ENCODE peak calls at places on chromosome 11, in seven cellular contexts. Q, R, C, V, F, Z and M are unnamed samples.

GRCh38 chr11:121567988-121568387 is 115.2 kb upstream of the SORL1-AS1 start:
- DNase-seq in Q (no peak), R (no peak), C (no peak), V (no peak), F (no peak), Z (no peak), M (no peak)

GRCh38 chr11:70644343-70645060 is 246.2 kb downstream of the CTTN start:
- DNase-seq in Q (no peak), R (no peak), C (no peak), V (no peak), F (no peak), Z (peak; percentile 61), M (no peak)

GRCh38 chr11:45737056-45737455 is 67.9 kb upstream of the SLC35C1 start:
- DNase-seq in Q (no peak), R (no peak), C (no peak), V (no peak), F (no peak), Z (no peak), M (no peak)

GRCh38 chr11:72229336-72229924 is 4.9 kb downstream of the INPPL1 start:
- DNase-seq in Q (no peak), R (peak; percentile 45), C (no peak), V (peak; percentile 64), F (no peak), Z (no peak), M (no peak)

GRCh38 chr11:92978226-92979111 is 9.0 kb downstream of the MTNR1B start:
- DNase-seq in Q (no peak), R (no peak), C (no peak), V (no peak), F (no peak), Z (no peak), M (no peak)

GRCh38 chr11:112734207-112734606 is 227.0 kb upstream of the NCAM1 start:
- DNase-seq in Q (no peak), R (no peak), C (no peak), V (peak; percentile 16), F (no peak), Z (no peak), M (no peak)

GRCh38 chr11:117226388-117227385 is 5.2 kb downstream of the PCSK7 start:
- DNase-seq in Q (no peak), R (peak; percentile 57), C (peak; percentile 85), V (peak; percentile 76), F (peak; percentile 30), Z (no peak), M (no peak)

GRCh38 chr11:39374963-39375698 is 2084.3 kb downstream of the LRRC4C start:
- DNase-seq in Q (no peak), R (no peak), C (peak; percentile 22), V (no peak), F (no peak), Z (no peak), M (no peak)

GRCh38 chr11:61543606-61544306 is 35.2 kb downstream of the LRRC10B start:
- DNase-seq in Q (no peak), R (no peak), C (no peak), V (no peak), F (no peak), Z (peak; percentile 39), M (no peak)

GRCh38 chr11:94305146-94305545 is 766 bp downstream of the IZUMO1R start:
- DNase-seq in Q (no peak), R (no peak), C (no peak), V (no peak), F (no peak), Z (no peak), M (no peak)

GRCh38 chr11:96827164-96827563 is 437.4 kb downstream of the JRKL start:
- DNase-seq in Q (no peak), R (no peak), C (no peak), V (no peak), F (no peak), Z (no peak), M (no peak)

DNA sequence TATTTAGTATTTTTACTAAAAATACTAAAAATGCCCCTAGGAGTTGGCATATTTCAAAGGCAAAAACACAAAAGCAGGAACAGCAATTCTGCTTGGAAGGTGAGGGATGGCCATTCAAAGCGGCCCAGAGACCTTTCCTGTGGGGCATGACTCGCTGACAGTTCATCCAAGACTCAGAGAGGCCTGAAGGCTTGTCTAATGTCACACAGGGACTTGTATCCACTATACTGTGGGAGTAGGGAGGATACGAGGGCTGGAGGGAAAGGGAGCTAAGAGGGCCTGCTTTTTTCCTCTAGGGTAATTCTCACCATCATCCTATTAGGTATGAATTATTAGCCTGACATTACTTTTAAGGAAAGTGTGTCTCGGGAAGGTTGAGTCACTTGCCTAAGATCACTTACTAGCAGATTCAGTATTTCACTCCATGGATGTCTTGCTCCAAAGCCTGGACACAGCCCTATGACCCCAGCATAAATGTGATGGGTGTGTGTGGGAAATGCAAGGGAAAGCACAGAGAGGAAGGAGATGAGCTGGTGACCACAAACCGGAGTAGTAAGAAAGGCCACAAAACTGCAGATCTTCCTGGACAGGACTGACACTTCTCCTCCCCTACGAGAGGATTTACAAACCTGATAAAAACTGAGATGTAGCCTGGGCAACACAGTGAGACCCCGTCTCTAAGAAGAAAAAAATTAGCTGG is 16.7 kb upstream of the UCP3 start:
- DNase-seq in Q (no peak), R (no peak), C (no peak), V (no peak), F (no peak), Z (no peak), M (no peak)
- H3K27ac ChIP-seq in Q (no peak overlapping the region), R (no peak overlapping the region), C (no peak overlapping the region), V (peak overlapping the region; percentile 8), F (no peak overlapping the region), Z (no peak overlapping the region), M (no peak overlapping the region)

GRCh38 chr11:69573751-69574382 is 67.1 kb upstream of the CCND1 start:
- DNase-seq in Q (no peak), R (no peak), C (no peak), V (peak; percentile 33), F (no peak), Z (no peak), M (no peak)
- H3K27ac ChIP-seq in Q (no peak overlapping the region), R (no peak overlapping the region), C (no peak overlapping the region), V (no peak overlapping the region), F (no peak overlapping the region), Z (no peak overlapping the region), M (no peak overlapping the region)

DNA sequence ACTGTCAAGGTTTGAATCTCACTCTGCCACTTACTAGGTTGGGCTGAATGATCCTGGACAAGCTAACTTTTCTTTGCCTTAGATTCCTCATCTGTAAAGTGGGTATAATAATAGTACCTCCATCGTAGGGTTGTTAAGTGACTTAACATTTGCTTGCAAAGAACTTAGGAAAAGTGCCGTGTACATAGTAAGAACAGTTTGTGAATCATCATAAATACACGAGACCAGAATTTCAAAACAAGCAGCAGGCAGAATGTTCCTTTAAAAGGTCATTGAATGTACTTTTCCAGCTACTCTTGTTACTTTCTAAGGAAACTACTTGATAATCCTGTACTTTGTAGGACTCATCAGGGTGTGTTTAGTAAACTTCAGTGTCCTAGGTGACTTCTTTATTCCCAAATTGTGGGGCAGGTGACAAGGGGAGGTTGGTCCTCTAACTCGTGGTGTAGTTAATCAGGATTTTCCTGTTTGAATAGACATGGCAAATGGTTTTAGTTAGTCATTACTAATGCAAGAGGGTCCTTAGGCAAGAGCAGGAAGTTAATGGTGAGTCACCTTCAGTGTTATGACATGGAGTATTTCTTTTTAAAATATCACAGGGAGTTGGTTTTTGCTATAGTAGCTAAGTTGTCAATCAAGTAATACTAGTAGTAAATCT is 67.9 kb downstream of the YAP1 start:
- DNase-seq in Q (no peak), R (no peak), C (no peak), V (no peak), F (no peak), Z (no peak), M (no peak)
- H3K27ac ChIP-seq in Q (no peak overlapping the region), R (peak overlapping the region; percentile 75), C (no peak overlapping the region), V (peak overlapping the region; percentile 79), F (no peak overlapping the region), Z (peak overlapping the region; percentile 84), M (peak overlapping the region; percentile 81)

GRCh38 chr11:8802263-8802662 is 108.7 kb upstream of the AKIP1 start:
- DNase-seq in Q (no peak), R (no peak), C (no peak), V (no peak), F (no peak), Z (no peak), M (no peak)
- H3K27ac ChIP-seq in Q (no peak overlapping the region), R (no peak overlapping the region), C (no peak overlapping the region), V (no peak overlapping the region), F (no peak overlapping the region), Z (no peak overlapping the region), M (peak overlapping the region; percentile 91)

DNA sequence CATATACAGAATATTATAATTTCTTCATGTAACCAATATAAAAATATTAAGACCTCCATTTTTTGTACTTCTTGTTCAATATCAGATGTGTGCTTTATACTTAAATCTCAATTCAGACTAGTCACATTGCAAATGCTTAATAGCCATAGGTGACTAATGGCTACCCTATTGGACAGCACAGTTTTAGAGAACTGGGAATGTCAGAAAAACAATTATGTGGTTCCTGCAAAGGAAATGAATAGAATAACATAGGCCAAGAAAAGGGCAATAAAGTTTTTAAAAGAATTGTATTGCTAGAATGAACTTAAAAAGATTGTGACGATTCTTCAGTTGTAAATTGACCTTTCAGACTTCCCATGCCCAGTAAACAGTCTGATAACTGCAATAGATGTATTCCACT is 843.0 kb downstream of the METTL15 start:
- DNase-seq in Q (no peak), R (no peak), C (no peak), V (no peak), F (no peak), Z (no peak), M (no peak)
- H3K27ac ChIP-seq in Q (no peak overlapping the region), R (no peak overlapping the region), C (no peak overlapping the region), V (no peak overlapping the region), F (no peak overlapping the region), Z (no peak overlapping the region), M (no peak overlapping the region)

GRCh38 chr11:128036006-128036405 is 551.4 kb downstream of the ETS1 start:
- DNase-seq in Q (no peak), R (no peak), C (no peak), V (no peak), F (no peak), Z (no peak), M (no peak)

GRCh38 chr11:128039140-128040021 is 548.0 kb downstream of the ETS1 start:
- DNase-seq in Q (no peak), R (peak; percentile 76), C (no peak), V (no peak), F (peak; percentile 55), Z (peak; percentile 82), M (peak; percentile 87)

GRCh38 chr11:128042290-128042751 is 545.0 kb downstream of the ETS1 start:
- DNase-seq in Q (no peak), R (no peak), C (no peak), V (no peak), F (no peak), Z (no peak), M (no peak)

GRCh38 chr11:128036556-128037093 is 550.7 kb downstream of the ETS1 start:
- DNase-seq in Q (no peak), R (no peak), C (no peak), V (no peak), F (no peak), Z (no peak), M (no peak)

DNA sequence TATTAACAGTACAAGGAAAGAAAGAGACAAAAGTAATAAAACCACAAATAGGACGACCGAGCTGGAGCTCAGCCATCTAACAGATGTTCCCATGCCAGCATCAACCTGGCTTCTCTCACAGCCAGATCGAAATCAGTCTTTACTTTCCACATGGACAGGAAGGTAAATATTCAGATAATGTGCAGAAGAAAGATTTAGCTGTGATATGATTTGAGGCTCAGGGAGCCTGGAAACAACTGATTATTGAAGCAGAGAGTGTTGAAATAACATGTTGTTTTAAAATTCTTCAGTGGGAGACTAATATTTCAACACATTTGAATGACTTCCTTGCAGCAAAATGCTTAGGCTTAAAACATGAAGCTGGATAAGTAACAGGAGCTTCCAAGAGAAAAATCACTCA is 546.8 kb downstream of the ETS1 start:
- DNase-seq in Q (no peak), R (no peak), C (no peak), V (no peak), F (no peak), Z (no peak), M (no peak)
- H3K27ac ChIP-seq in Q (no peak overlapping the region), R (no peak overlapping the region), C (no peak overlapping the region), V (no peak overlapping the region), F (no peak overlapping the region), Z (no peak overlapping the region), M (no peak overlapping the region)